ENCODE peak calls at places on chromosomes 4 and X, in ten cellular contexts. A, F, M, J, N, I, B, L, R and Z are unnamed samples.

GRCh38 chrX:6149231-6149870 is 79.3 kb downstream of the NLGN4X start:
- DNase-seq in A (no peak), F (no peak), M (no peak), J (no peak), N (no peak), I (no peak), B (no peak), L (no peak), R (no peak), Z (no peak)

GRCh38 chr4:139844057-139844456 is 178.4 kb downstream of the MGST2 start:
- DNase-seq in A (no peak), F (no peak), M (peak), J (no peak), N (no peak), I (no peak), B (no peak), L (peak), R (peak), Z (no peak)

GRCh38 chrX:131649741-131650140 is 105.9 kb downstream of the OR13H1 start:
- DNase-seq in A (no peak), F (no peak), M (no peak), J (no peak), N (no peak), I (no peak), B (no peak), L (no peak), R (no peak), Z (no peak)

GRCh38 chr4:52869196-52869595 is 7.1 kb downstream of the RASL11B start:
- DNase-seq in A (peak), F (peak), M (peak), J (no peak), N (no peak), I (peak), B (no peak), L (peak), R (peak), Z (peak)

GRCh38 chr4:186699298-186699697 is 24.4 kb downstream of the FAT1 start:
- DNase-seq in A (no peak), F (no peak), M (no peak), J (no peak), N (no peak), I (no peak), B (no peak), L (peak), R (no peak), Z (peak)

GRCh38 chrX:65596270-65596669 is 61.7 kb upstream of the LAS1L start:
- DNase-seq in A (no peak), F (no peak), M (peak), J (no peak), N (no peak), I (peak), B (peak), L (peak), R (peak), Z (peak)

GRCh38 chrX:140090800-140091275 is 125.5 kb upstream of the CXorf66 start:
- DNase-seq in A (no peak), F (no peak), M (no peak), J (no peak), N (no peak), I (no peak), B (no peak), L (no peak), R (no peak), Z (no peak)

GRCh38 chr4:124337874-124338273 is 374.7 kb downstream of the ANKRD50 start:
- DNase-seq in A (peak), F (no peak), M (peak), J (no peak), N (no peak), I (no peak), B (no peak), L (peak), R (peak), Z (peak)

GRCh38 chr4:173252024-173252935 is 81.9 kb downstream of the HMGB2 start:
- DNase-seq in A (peak), F (no peak), M (peak), J (peak), N (peak), I (peak), B (peak), L (peak), R (peak), Z (peak)

GRCh38 chrX:40174594-40175415 is 77.0 kb upstream of the BCOR start:
- DNase-seq in A (peak), F (peak), M (no peak), J (no peak), N (no peak), I (no peak), B (peak), L (peak), R (peak), Z (peak)

GRCh38 chr4:39975488-39976089 is 2.1 kb downstream of the PDS5A start:
- DNase-seq in A (no peak), F (no peak), M (peak), J (no peak), N (peak), I (no peak), B (no peak), L (peak), R (peak), Z (peak)
- H3K4me3 ChIP-seq in A (no peak), F (peak), M (peak), J (peak), N (peak), I (peak), B (peak), L (peak), R (peak), Z (peak)

GRCh38 chr4:6330384-6330767 is 60.7 kb downstream of the WFS1 start:
- DNase-seq in A (no peak), F (no peak), M (no peak), J (no peak), N (no peak), I (no peak), B (no peak), L (no peak), R (no peak), Z (no peak)

GRCh38 chr4:6332042-6332668 is 62.5 kb downstream of the WFS1 start:
- DNase-seq in A (no peak), F (no peak), M (peak), J (no peak), N (no peak), I (no peak), B (no peak), L (peak), R (peak), Z (peak)

GRCh38 chr4:6329478-6330383 is 60.1 kb downstream of the WFS1 start:
- DNase-seq in A (no peak), F (no peak), M (no peak), J (no peak), N (no peak), I (no peak), B (no peak), L (no peak), R (no peak), Z (no peak)

GRCh38 chr4:6331468-6331867 is 61.8 kb downstream of the WFS1 start:
- DNase-seq in A (no peak), F (no peak), M (no peak), J (no peak), N (no peak), I (no peak), B (no peak), L (no peak), R (no peak), Z (no peak)

GRCh38 chr4:6331018-6331417 is 61.4 kb downstream of the WFS1 start:
- DNase-seq in A (no peak), F (no peak), M (peak), J (no peak), N (no peak), I (no peak), B (peak), L (peak), R (no peak), Z (peak)
- TF ChIP-seq CTCF in A (peak), F (peak), M (peak), J (peak), N (peak), I (peak), B (peak), L (peak), R (peak), Z (peak)

GRCh38 chr4:118279920-118280432 is 72.8 kb downstream of the PRSS12 start:
- DNase-seq in A (no peak), F (no peak), M (peak), J (no peak), N (no peak), I (no peak), B (no peak), L (no peak), R (no peak), Z (peak)

GRCh38 chr4:118279328-118279727 is 73.5 kb downstream of the PRSS12 start:
- DNase-seq in A (no peak), F (no peak), M (no peak), J (no peak), N (no peak), I (no peak), B (no peak), L (no peak), R (no peak), Z (no peak)

GRCh38 chr4:118278473-118279274 is 74.1 kb downstream of the PRSS12 start:
- DNase-seq in A (peak), F (peak), M (peak), J (peak), N (peak), I (peak), B (peak), L (peak), R (peak), Z (peak)

GRCh38 chr4:118276551-118276950 is 76.3 kb downstream of the PRSS12 start:
- DNase-seq in A (no peak), F (no peak), M (no peak), J (no peak), N (no peak), I (no peak), B (no peak), L (no peak), R (no peak), Z (no peak)

GRCh38 chr4:118277243-118277642 is 75.6 kb downstream of the PRSS12 start:
- DNase-seq in A (no peak), F (no peak), M (no peak), J (no peak), N (no peak), I (no peak), B (no peak), L (no peak), R (no peak), Z (no peak)
- H3K4me3 ChIP-seq in A (no peak), F (no peak), M (no peak), J (no peak), N (no peak), I (no peak), B (no peak), L (no peak), R (no peak), Z (no peak)

GRCh38 chrX:108299704-108300103 is 138.5 kb downstream of the COL4A6 start:
- DNase-seq in A (no peak), F (no peak), M (no peak), J (no peak), N (no peak), I (no peak), B (no peak), L (no peak), R (no peak), Z (no peak)

GRCh38 chrX:108292053-108292452 is 146.2 kb downstream of the COL4A6 start:
- DNase-seq in A (no peak), F (no peak), M (no peak), J (no peak), N (no peak), I (no peak), B (no peak), L (no peak), R (no peak), Z (no peak)

GRCh38 chrX:108299101-108299591 is 139.1 kb downstream of the COL4A6 start:
- DNase-seq in A (no peak), F (no peak), M (peak), J (no peak), N (no peak), I (no peak), B (peak), L (peak), R (no peak), Z (peak)

GRCh38 chrX:108298165-108298602 is 140.0 kb downstream of the COL4A6 start:
- DNase-seq in A (no peak), F (peak), M (no peak), J (no peak), N (no peak), I (no peak), B (no peak), L (no peak), R (no peak), Z (no peak)

GRCh38 chrX:108297290-108297689 is 140.9 kb downstream of the COL4A6 start:
- DNase-seq in A (no peak), F (no peak), M (no peak), J (no peak), N (no peak), I (no peak), B (no peak), L (no peak), R (no peak), Z (no peak)
- TF ChIP-seq CTCF in A (no peak), F (no peak), M (peak), J (no peak), N (no peak), I (no peak), B (no peak), L (no peak), R (no peak), Z (no peak)

GRCh38 chrX:57379296-57379695 is 92.8 kb downstream of the FAAH2 start:
- DNase-seq in A (no peak), F (no peak), M (no peak), J (no peak), N (no peak), I (no peak), B (no peak), L (no peak), R (no peak), Z (no peak)
- H3K4me3 ChIP-seq in A (no peak), F (no peak), M (no peak), J (no peak), N (no peak), I (no peak), B (no peak), L (no peak), R (no peak), Z (no peak)